ENCODE peak calls at places on chromosome 3, in four cellular contexts. X, F, L and Z are unnamed samples.

GRCh38 chr3:113557374-113557773 is 25.0 kb downstream of the SIDT1 start:
- DNase-seq in L (no peak), X (no peak), F (no peak), Z (no peak)

GRCh38 chr3:184822081-184822480 is 10.1 kb downstream of the VPS8 start:
- DNase-seq in X (no peak), L (no peak), F (no peak), Z (no peak)

GRCh38 chr3:14306167-14306566 is 96.2 kb upstream of the SLC6A6 start:
- DNase-seq in F (no peak), X (no peak), L (no peak), Z (no peak)

GRCh38 chr3:125401402-125401801 is 26.3 kb upstream of the ZNF148 start:
- DNase-seq in F (no peak), L (no peak), X (no peak), Z (no peak)

GRCh38 chr3:47016934-47017435 is 37.5 kb downstream of the NBEAL2 start:
- DNase-seq in F (peak; percentile 97), X (no peak), L (no peak), Z (no peak)

GRCh38 chr3:63937661-63938651 is 25.8 kb upstream of the SCAANT1 start:
- DNase-seq in F (peak; percentile 87), L (no peak), X (no peak), Z (no peak)

GRCh38 chr3:39267631-39268553 is 11.9 kb downstream of the CX3CR1 start:
- DNase-seq in F (no peak), X (no peak), L (no peak), Z (peak; percentile 70)

GRCh38 chr3:14125193-14126016 is 553 bp downstream of the TMEM43 start:
- DNase-seq in X (no peak), L (peak; percentile 93), F (peak; percentile 89), Z (peak; percentile 85)

GRCh38 chr3:111252795-111253194 is 181.2 kb downstream of the NECTIN3 start:
- DNase-seq in X (peak; percentile 41), F (no peak), L (no peak), Z (no peak)

GRCh38 chr3:85193565-85193964 is 234.8 kb downstream of the CADM2 start:
- DNase-seq in L (no peak), X (no peak), F (no peak), Z (no peak)

GRCh38 chr3:115986555-115987207 is 363.4 kb downstream of the GAP43 start:
- DNase-seq in L (no peak), X (no peak), F (peak; percentile 16), Z (no peak)

GRCh38 chr3:181623924-181624694 is 87.6 kb upstream of the SOX2 start:
- DNase-seq in F (no peak), L (no peak), X (no peak), Z (no peak)

GRCh38 chr3:161148832-161149475 is 43.8 kb upstream of the B3GALNT1 start:
- DNase-seq in X (no peak), L (no peak), F (peak; percentile 4), Z (no peak)

GRCh38 chr3:180913582-180914404 is 1.3 kb downstream of the FXR1 start:
- DNase-seq in L (no peak), X (no peak), F (no peak), Z (no peak)

GRCh38 chr3:197675568-197675860 is 61.2 kb downstream of the RUBCN start:
- DNase-seq in X (no peak), L (no peak), F (no peak), Z (no peak)

GRCh38 chr3:197682713-197683112 is 54.0 kb downstream of the RUBCN start:
- DNase-seq in L (no peak), F (no peak), X (no peak), Z (no peak)

GRCh38 chr3:197686899-197687298 is 49.8 kb downstream of the RUBCN start:
- DNase-seq in L (no peak), F (no peak), X (no peak), Z (no peak)

GRCh38 chr3:197683191-197683590 is 53.5 kb downstream of the RUBCN start:
- DNase-seq in L (no peak), F (no peak), X (no peak), Z (no peak)

DNA sequence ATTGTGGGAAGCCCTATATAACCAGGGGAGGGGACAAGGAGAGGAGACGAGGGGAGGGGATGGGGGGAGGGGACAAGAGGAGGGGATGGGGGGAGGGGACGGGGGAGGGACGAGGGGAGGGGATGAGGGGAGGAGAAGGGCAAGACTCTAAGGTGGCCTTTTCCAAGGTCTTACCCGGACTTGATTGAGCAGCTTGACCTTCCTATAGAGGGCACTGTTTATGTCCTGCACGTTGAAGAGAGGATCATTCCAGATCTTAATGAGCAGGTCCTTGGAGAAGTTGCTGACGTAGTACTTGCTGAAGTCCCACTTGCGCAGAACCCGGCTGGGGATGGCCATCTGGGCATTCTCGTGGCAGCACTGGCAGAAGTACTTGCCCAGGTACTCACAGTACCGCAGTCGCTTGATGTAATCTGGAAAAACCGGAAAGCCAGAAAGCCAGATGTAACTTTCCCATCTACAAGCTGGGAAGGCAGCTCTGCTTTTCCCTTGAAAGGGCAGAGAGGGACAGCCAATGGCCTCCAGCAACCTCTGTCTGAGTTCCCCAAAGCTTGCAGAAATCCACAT is 55.7 kb downstream of the RUBCN start:
- DNase-seq in F (no peak), L (no peak), X (no peak), Z (no peak)
- TF ChIP-seq CTCF in F (no peak), L (no peak), X (no peak), Z (no peak)

DNA sequence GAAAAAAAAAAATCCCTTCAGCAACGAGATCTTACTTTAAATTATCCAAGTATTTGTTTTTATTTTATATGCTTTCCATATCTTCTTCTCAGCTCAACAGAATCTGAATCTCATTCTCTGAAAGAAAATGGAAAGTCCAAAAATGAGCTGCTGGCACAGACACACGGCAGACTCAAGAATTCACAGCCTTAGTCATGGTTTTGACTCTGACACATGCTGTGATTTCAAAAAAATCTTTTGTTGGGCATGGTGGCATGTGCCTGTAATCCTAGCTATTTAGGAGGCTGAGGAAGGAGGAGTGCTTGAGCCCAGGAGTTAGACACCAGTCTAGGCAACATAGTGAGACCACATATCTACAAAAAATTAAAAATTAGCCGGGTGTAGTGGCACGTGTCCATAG is 565.0 kb downstream of the MAGI1 start:
- DNase-seq in F (no peak), X (no peak), L (no peak), Z (no peak)
- TF ChIP-seq CTCF in F (no peak), X (no peak), L (no peak), Z (no peak)

GRCh38 chr3:170869645-170870593 is at the start of gene RPL22L1:
- DNase-seq in F (peak; percentile 98), X (peak; percentile 99), L (peak; percentile 97), Z (peak; percentile 96)
- TF ChIP-seq CTCF in F (no peak), X (peak; percentile 34), L (no peak), Z (no peak)

GRCh38 chr3:158912188-158912587 is 110.3 kb downstream of the MFSD1 start:
- DNase-seq in X (no peak), L (no peak), F (no peak), Z (no peak)
- TF ChIP-seq CTCF in X (no peak), L (no peak), F (no peak), Z (no peak)

GRCh38 chr3:25354071-25354470 is 74.0 kb upstream of the RARB start:
- DNase-seq in L (no peak), X (no peak), F (no peak), Z (no peak)
- TF ChIP-seq CTCF in L (no peak), X (no peak), F (no peak), Z (no peak)

GRCh38 chr3:194313642-194314430 is 37.3 kb downstream of the CPN2 start:
- DNase-seq in L (peak; percentile 86), F (peak; percentile 27), X (peak; percentile 74), Z (no peak)
- TF ChIP-seq CTCF in L (no peak), F (no peak), X (no peak), Z (no peak)

GRCh38 chr3:128408693-128409620 is 57.7 kb downstream of the DNAJB8 start:
- DNase-seq in F (peak; percentile 34), L (no peak), X (no peak), Z (no peak)
- TF ChIP-seq CTCF in F (peak; percentile 36), L (no peak), X (no peak), Z (no peak)

DNA sequence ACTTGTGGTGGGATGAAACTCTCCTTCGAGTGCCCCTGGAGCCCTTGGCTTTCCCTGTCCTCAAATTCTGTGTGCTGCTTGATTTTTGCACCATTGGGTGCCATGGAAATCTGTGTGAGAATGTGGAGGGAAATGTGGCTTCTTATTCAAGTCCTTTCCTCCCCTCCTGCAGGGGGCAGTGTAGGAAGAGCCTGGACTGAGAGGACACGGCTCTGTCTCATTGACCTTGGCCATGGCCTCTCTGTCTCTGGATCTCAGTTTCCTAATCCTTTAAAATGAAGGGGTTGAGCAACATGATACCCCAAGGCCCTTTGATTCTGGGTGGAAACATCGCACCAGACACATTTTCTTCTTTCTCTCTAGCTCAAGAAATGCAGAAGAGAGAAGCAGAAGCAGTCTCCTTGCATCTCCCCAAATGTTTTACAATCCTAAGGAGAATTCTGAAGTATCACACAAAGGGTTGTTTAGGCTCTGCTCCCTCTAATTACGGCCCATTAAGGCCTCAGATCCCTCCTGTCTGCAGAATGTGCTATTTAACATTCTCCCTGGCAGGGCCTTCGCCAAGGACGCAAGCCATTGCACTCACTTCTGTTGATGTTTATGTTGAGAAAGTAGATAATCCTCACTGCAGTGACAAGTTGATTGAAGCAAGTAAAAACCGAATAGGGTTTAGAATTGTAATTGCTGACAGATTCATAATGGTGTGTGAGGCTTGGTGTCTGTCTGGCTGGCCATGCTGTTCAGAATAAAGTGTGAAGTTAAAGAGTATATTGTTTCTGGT is 169.1 kb downstream of the TPRG1 start:
- DNase-seq in X (no peak), L (no peak), F (peak; percentile 46), Z (no peak)
- TF ChIP-seq CTCF in X (no peak), L (no peak), F (peak; percentile 35), Z (peak; percentile 29)

GRCh38 chr3:194680888-194681615 is 4.6 kb upstream of the FAM43A start:
- DNase-seq in X (no peak), F (no peak), L (peak; percentile 7), Z (no peak)
- TF ChIP-seq CTCF in X (no peak), F (no peak), L (no peak), Z (no peak)